ENCODE peak calls at places on chromosome 15, in five cellular contexts. V is nucleus accumbens, Z is left lobe of liver, F is GM04504, M is smooth muscle cell of the brain vasculature. U is an unnamed sample.

GRCh38 chr15:68018797-68019196 is 35.3 kb upstream of the PIAS1 start:
- DNase-seq in V (no peak), Z (no peak), F (no peak), M (no peak), U (no peak)

GRCh38 chr15:66894363-66894762 is 171.0 kb upstream of the SMAD3 start:
- DNase-seq in V (no peak), Z (peak), F (no peak), M (no peak), U (no peak)

GRCh38 chr15:45732544-45733130 is 97.8 kb downstream of the SQOR start:
- DNase-seq in V (no peak), Z (no peak), F (no peak), M (no peak), U (no peak)

GRCh38 chr15:77904901-77905300 is 172.6 kb downstream of the TBC1D2B start:
- DNase-seq in V (no peak), Z (no peak), F (no peak), M (no peak), U (no peak)

GRCh38 chr15:44595656-44596510 is 58.9 kb downstream of the EIF3J start:
- DNase-seq in V (no peak), Z (no peak), F (no peak), M (no peak), U (no peak)

GRCh38 chr15:76678766-76679165 is 226.4 kb downstream of the SCAPER start:
- DNase-seq in V (no peak), Z (no peak), F (no peak), M (no peak), U (no peak)

GRCh38 chr15:94080416-94080815 is 150.9 kb upstream of the MCTP2 start:
- DNase-seq in V (no peak), Z (no peak), F (peak), M (no peak), U (peak)

GRCh38 chr15:26525096-26525495 is 247.8 kb downstream of the GABRB3 start:
- DNase-seq in V (no peak), Z (no peak), F (no peak), M (no peak), U (no peak)

GRCh38 chr15:85764649-85765277 is 30.0 kb downstream of the KLHL25 start:
- DNase-seq in V (no peak), Z (no peak), F (no peak), M (no peak), U (peak)

GRCh38 chr15:81548350-81549116 is 174.5 kb upstream of the TMC3 start:
- DNase-seq in V (no peak), Z (no peak), F (no peak), M (no peak), U (peak)

GRCh38 chr15:40982855-40983254 is 29.6 kb downstream of the CHAC1 start:
- DNase-seq in V (no peak), Z (no peak), F (peak), M (no peak), U (no peak)

GRCh38 chr15:83919319-83919830 is 265.5 kb downstream of the ADAMTSL3 start:
- DNase-seq in V (no peak), Z (no peak), F (no peak), M (no peak), U (no peak)